ENCODE peak calls at places on chromosomes 1 and 21, in nine cellular contexts. One of them, this sample, is unnamed.

GRCh38 chr1:46037597-46037936 is 94.9 kb downstream of the PIK3R3 start:
- DNase-seq in BJ: no peak
- DNase-seq in Caki2: no peak
- DNase-seq in activated CD4-positive, CD25-positive, alpha-beta regulatory T cell: no peak
- DNase-seq in iPS-NIHi11: no peak
- DNase-seq in T-helper 1 cell: no peak
- DNase-seq in stimulated activated CD4-positive, alpha-beta T cell treated with anti-CD3 and anti-CD28 coated beads, Interleukin-12 subunit alpha, Interleukin-12 subunit beta, amount 100 ng/mL, for 48 hours: no peak
- DNase-seq in GM20000: no peak
- DNase-seq in nucleus accumbens: no peak
- DNase-seq in this sample: no peak

GRCh38 chr1:146012703-146013565 is 8.6 kb downstream of the HJV start:
- DNase-seq in BJ: no peak
- DNase-seq in Caki2: peak
- DNase-seq in activated CD4-positive, CD25-positive, alpha-beta regulatory T cell: peak
- DNase-seq in iPS-NIHi11: peak
- DNase-seq in T-helper 1 cell: peak
- DNase-seq in stimulated activated CD4-positive, alpha-beta T cell treated with anti-CD3 and anti-CD28 coated beads, Interleukin-12 subunit alpha, Interleukin-12 subunit beta, amount 100 ng/mL, for 48 hours: no peak
- DNase-seq in GM20000: peak
- DNase-seq in nucleus accumbens: peak
- DNase-seq in this sample: no peak

GRCh38 chr1:223665592-223666312 is at the start of gene CAPN8:
- DNase-seq in BJ: no peak
- DNase-seq in Caki2: no peak
- DNase-seq in activated CD4-positive, CD25-positive, alpha-beta regulatory T cell: no peak
- DNase-seq in iPS-NIHi11: no peak
- DNase-seq in T-helper 1 cell: no peak
- DNase-seq in stimulated activated CD4-positive, alpha-beta T cell treated with anti-CD3 and anti-CD28 coated beads, Interleukin-12 subunit alpha, Interleukin-12 subunit beta, amount 100 ng/mL, for 48 hours: no peak
- DNase-seq in GM20000: no peak
- DNase-seq in nucleus accumbens: no peak
- DNase-seq in this sample: no peak

GRCh38 chr1:29708381-29708780 is 472.1 kb downstream of the PTPRU start:
- DNase-seq in BJ: no peak
- DNase-seq in Caki2: no peak
- DNase-seq in activated CD4-positive, CD25-positive, alpha-beta regulatory T cell: no peak
- DNase-seq in iPS-NIHi11: no peak
- DNase-seq in T-helper 1 cell: no peak
- DNase-seq in stimulated activated CD4-positive, alpha-beta T cell treated with anti-CD3 and anti-CD28 coated beads, Interleukin-12 subunit alpha, Interleukin-12 subunit beta, amount 100 ng/mL, for 48 hours: no peak
- DNase-seq in GM20000: no peak
- DNase-seq in nucleus accumbens: no peak
- DNase-seq in this sample: no peak

GRCh38 chr21:42807938-42808613 is 71.3 kb downstream of the WDR4 start:
- DNase-seq in BJ: no peak
- DNase-seq in Caki2: no peak
- DNase-seq in activated CD4-positive, CD25-positive, alpha-beta regulatory T cell: no peak
- DNase-seq in iPS-NIHi11: no peak
- DNase-seq in T-helper 1 cell: no peak
- DNase-seq in stimulated activated CD4-positive, alpha-beta T cell treated with anti-CD3 and anti-CD28 coated beads, Interleukin-12 subunit alpha, Interleukin-12 subunit beta, amount 100 ng/mL, for 48 hours: no peak
- DNase-seq in GM20000: no peak
- DNase-seq in nucleus accumbens: no peak
- DNase-seq in this sample: peak

GRCh38 chr1:19651141-19651737 is 7.1 kb downstream of the NBL1 start:
- DNase-seq in BJ: no peak
- DNase-seq in Caki2: no peak
- DNase-seq in activated CD4-positive, CD25-positive, alpha-beta regulatory T cell: no peak
- DNase-seq in iPS-NIHi11: peak
- DNase-seq in T-helper 1 cell: peak
- DNase-seq in stimulated activated CD4-positive, alpha-beta T cell treated with anti-CD3 and anti-CD28 coated beads, Interleukin-12 subunit alpha, Interleukin-12 subunit beta, amount 100 ng/mL, for 48 hours: peak
- DNase-seq in GM20000: peak
- DNase-seq in nucleus accumbens: peak
- DNase-seq in this sample: no peak

GRCh38 chr1:22176258-22176657 is 33.4 kb upstream of the WNT4 start:
- DNase-seq in BJ: no peak
- DNase-seq in Caki2: no peak
- DNase-seq in activated CD4-positive, CD25-positive, alpha-beta regulatory T cell: no peak
- DNase-seq in iPS-NIHi11: no peak
- DNase-seq in T-helper 1 cell: no peak
- DNase-seq in stimulated activated CD4-positive, alpha-beta T cell treated with anti-CD3 and anti-CD28 coated beads, Interleukin-12 subunit alpha, Interleukin-12 subunit beta, amount 100 ng/mL, for 48 hours: no peak
- DNase-seq in GM20000: peak
- DNase-seq in nucleus accumbens: no peak
- DNase-seq in this sample: no peak

GRCh38 chr1:184433928-184434502 is 47.2 kb downstream of the C1orf21 start:
- DNase-seq in BJ: no peak
- DNase-seq in Caki2: no peak
- DNase-seq in activated CD4-positive, CD25-positive, alpha-beta regulatory T cell: no peak
- DNase-seq in iPS-NIHi11: no peak
- DNase-seq in T-helper 1 cell: no peak
- DNase-seq in stimulated activated CD4-positive, alpha-beta T cell treated with anti-CD3 and anti-CD28 coated beads, Interleukin-12 subunit alpha, Interleukin-12 subunit beta, amount 100 ng/mL, for 48 hours: no peak
- DNase-seq in GM20000: no peak
- DNase-seq in nucleus accumbens: no peak
- DNase-seq in this sample: no peak

GRCh38 chr1:204077979-204078696 is 5.2 kb downstream of the SOX13 start:
- DNase-seq in BJ: no peak
- DNase-seq in Caki2: no peak
- DNase-seq in activated CD4-positive, CD25-positive, alpha-beta regulatory T cell: no peak
- DNase-seq in iPS-NIHi11: peak
- DNase-seq in T-helper 1 cell: no peak
- DNase-seq in stimulated activated CD4-positive, alpha-beta T cell treated with anti-CD3 and anti-CD28 coated beads, Interleukin-12 subunit alpha, Interleukin-12 subunit beta, amount 100 ng/mL, for 48 hours: no peak
- DNase-seq in GM20000: no peak
- DNase-seq in nucleus accumbens: no peak
- DNase-seq in this sample: no peak

GRCh38 chr1:203511513-203511912 is 17.6 kb downstream of the OPTC start:
- DNase-seq in BJ: no peak
- DNase-seq in Caki2: no peak
- DNase-seq in activated CD4-positive, CD25-positive, alpha-beta regulatory T cell: no peak
- DNase-seq in iPS-NIHi11: no peak
- DNase-seq in T-helper 1 cell: no peak
- DNase-seq in stimulated activated CD4-positive, alpha-beta T cell treated with anti-CD3 and anti-CD28 coated beads, Interleukin-12 subunit alpha, Interleukin-12 subunit beta, amount 100 ng/mL, for 48 hours: no peak
- DNase-seq in GM20000: no peak
- DNase-seq in nucleus accumbens: no peak
- DNase-seq in this sample: no peak

GRCh38 chr1:184597652-184598357 is 156.9 kb downstream of the EDEM3 start:
- DNase-seq in BJ: no peak
- DNase-seq in Caki2: no peak
- DNase-seq in activated CD4-positive, CD25-positive, alpha-beta regulatory T cell: no peak
- DNase-seq in iPS-NIHi11: no peak
- DNase-seq in T-helper 1 cell: no peak
- DNase-seq in stimulated activated CD4-positive, alpha-beta T cell treated with anti-CD3 and anti-CD28 coated beads, Interleukin-12 subunit alpha, Interleukin-12 subunit beta, amount 100 ng/mL, for 48 hours: no peak
- DNase-seq in GM20000: no peak
- DNase-seq in nucleus accumbens: no peak
- DNase-seq in this sample: no peak

GRCh38 chr1:109447524-109447923 is 18.8 kb upstream of the SYPL2 start:
- DNase-seq in BJ: no peak
- DNase-seq in Caki2: no peak
- DNase-seq in activated CD4-positive, CD25-positive, alpha-beta regulatory T cell: no peak
- DNase-seq in iPS-NIHi11: no peak
- DNase-seq in T-helper 1 cell: no peak
- DNase-seq in stimulated activated CD4-positive, alpha-beta T cell treated with anti-CD3 and anti-CD28 coated beads, Interleukin-12 subunit alpha, Interleukin-12 subunit beta, amount 100 ng/mL, for 48 hours: no peak
- DNase-seq in GM20000: no peak
- DNase-seq in nucleus accumbens: no peak
- DNase-seq in this sample: no peak

GRCh38 chr1:223709598-223709997 is 2.7 kb upstream of the CAPN2 start:
- DNase-seq in BJ: no peak
- DNase-seq in Caki2: no peak
- DNase-seq in activated CD4-positive, CD25-positive, alpha-beta regulatory T cell: no peak
- DNase-seq in iPS-NIHi11: no peak
- DNase-seq in T-helper 1 cell: no peak
- DNase-seq in stimulated activated CD4-positive, alpha-beta T cell treated with anti-CD3 and anti-CD28 coated beads, Interleukin-12 subunit alpha, Interleukin-12 subunit beta, amount 100 ng/mL, for 48 hours: no peak
- DNase-seq in GM20000: peak
- DNase-seq in nucleus accumbens: no peak
- DNase-seq in this sample: no peak

GRCh38 chr21:35414511-35415139 is 365.5 kb upstream of the RUNX1 start:
- DNase-seq in BJ: no peak
- DNase-seq in Caki2: no peak
- DNase-seq in activated CD4-positive, CD25-positive, alpha-beta regulatory T cell: no peak
- DNase-seq in iPS-NIHi11: peak
- DNase-seq in T-helper 1 cell: no peak
- DNase-seq in stimulated activated CD4-positive, alpha-beta T cell treated with anti-CD3 and anti-CD28 coated beads, Interleukin-12 subunit alpha, Interleukin-12 subunit beta, amount 100 ng/mL, for 48 hours: no peak
- DNase-seq in GM20000: no peak
- DNase-seq in nucleus accumbens: no peak
- DNase-seq in this sample: no peak

GRCh38 chr1:37954316-37954971 is 7.6 kb upstream of the INPP5B start:
- DNase-seq in BJ: no peak
- DNase-seq in Caki2: no peak
- DNase-seq in activated CD4-positive, CD25-positive, alpha-beta regulatory T cell: no peak
- DNase-seq in iPS-NIHi11: no peak
- DNase-seq in T-helper 1 cell: no peak
- DNase-seq in stimulated activated CD4-positive, alpha-beta T cell treated with anti-CD3 and anti-CD28 coated beads, Interleukin-12 subunit alpha, Interleukin-12 subunit beta, amount 100 ng/mL, for 48 hours: no peak
- DNase-seq in GM20000: no peak
- DNase-seq in nucleus accumbens: no peak
- DNase-seq in this sample: no peak

GRCh38 chr1:155241069-155241679 is 14.1 kb downstream of the ENTREP3 start:
- DNase-seq in BJ: peak
- DNase-seq in Caki2: peak
- DNase-seq in activated CD4-positive, CD25-positive, alpha-beta regulatory T cell: peak
- DNase-seq in iPS-NIHi11: peak
- DNase-seq in T-helper 1 cell: peak
- DNase-seq in stimulated activated CD4-positive, alpha-beta T cell treated with anti-CD3 and anti-CD28 coated beads, Interleukin-12 subunit alpha, Interleukin-12 subunit beta, amount 100 ng/mL, for 48 hours: peak
- DNase-seq in GM20000: peak
- DNase-seq in nucleus accumbens: peak
- DNase-seq in this sample: no peak

GRCh38 chr1:223363856-223364684 is at the start of gene SUSD4:
- DNase-seq in BJ: no peak
- DNase-seq in Caki2: peak
- DNase-seq in activated CD4-positive, CD25-positive, alpha-beta regulatory T cell: peak
- DNase-seq in iPS-NIHi11: peak
- DNase-seq in T-helper 1 cell: peak
- DNase-seq in stimulated activated CD4-positive, alpha-beta T cell treated with anti-CD3 and anti-CD28 coated beads, Interleukin-12 subunit alpha, Interleukin-12 subunit beta, amount 100 ng/mL, for 48 hours: peak
- DNase-seq in GM20000: peak
- DNase-seq in nucleus accumbens: peak
- DNase-seq in this sample: no peak

GRCh38 chr1:100353988-100354387 is 1.7 kb downstream of the CDC14A start:
- DNase-seq in BJ: no peak
- DNase-seq in Caki2: peak
- DNase-seq in activated CD4-positive, CD25-positive, alpha-beta regulatory T cell: no peak
- DNase-seq in iPS-NIHi11: peak
- DNase-seq in T-helper 1 cell: no peak
- DNase-seq in stimulated activated CD4-positive, alpha-beta T cell treated with anti-CD3 and anti-CD28 coated beads, Interleukin-12 subunit alpha, Interleukin-12 subunit beta, amount 100 ng/mL, for 48 hours: no peak
- DNase-seq in GM20000: no peak
- DNase-seq in nucleus accumbens: no peak
- DNase-seq in this sample: no peak

GRCh38 chr1:76219589-76219914 is 145.0 kb downstream of the ST6GALNAC3 start:
- DNase-seq in BJ: no peak
- DNase-seq in Caki2: no peak
- DNase-seq in activated CD4-positive, CD25-positive, alpha-beta regulatory T cell: no peak
- DNase-seq in iPS-NIHi11: no peak
- DNase-seq in T-helper 1 cell: no peak
- DNase-seq in stimulated activated CD4-positive, alpha-beta T cell treated with anti-CD3 and anti-CD28 coated beads, Interleukin-12 subunit alpha, Interleukin-12 subunit beta, amount 100 ng/mL, for 48 hours: no peak
- DNase-seq in GM20000: no peak
- DNase-seq in nucleus accumbens: no peak
- DNase-seq in this sample: no peak

GRCh38 chr1:168742386-168742785 is 13.4 kb upstream of the DPT start:
- DNase-seq in BJ: no peak
- DNase-seq in Caki2: no peak
- DNase-seq in activated CD4-positive, CD25-positive, alpha-beta regulatory T cell: no peak
- DNase-seq in iPS-NIHi11: no peak
- DNase-seq in T-helper 1 cell: no peak
- DNase-seq in stimulated activated CD4-positive, alpha-beta T cell treated with anti-CD3 and anti-CD28 coated beads, Interleukin-12 subunit alpha, Interleukin-12 subunit beta, amount 100 ng/mL, for 48 hours: no peak
- DNase-seq in GM20000: no peak
- DNase-seq in nucleus accumbens: no peak
- DNase-seq in this sample: no peak

GRCh38 chr1:188669715-188670114 is 1807.9 kb downstream of the BRINP3 start:
- DNase-seq in BJ: no peak
- DNase-seq in Caki2: no peak
- DNase-seq in activated CD4-positive, CD25-positive, alpha-beta regulatory T cell: no peak
- DNase-seq in iPS-NIHi11: no peak
- DNase-seq in T-helper 1 cell: no peak
- DNase-seq in stimulated activated CD4-positive, alpha-beta T cell treated with anti-CD3 and anti-CD28 coated beads, Interleukin-12 subunit alpha, Interleukin-12 subunit beta, amount 100 ng/mL, for 48 hours: no peak
- DNase-seq in GM20000: no peak
- DNase-seq in nucleus accumbens: no peak
- DNase-seq in this sample: no peak

GRCh38 chr1:114156538-114157274 is 3.0 kb upstream of the SYT6 start:
- DNase-seq in BJ: no peak
- DNase-seq in Caki2: no peak
- DNase-seq in activated CD4-positive, CD25-positive, alpha-beta regulatory T cell: no peak
- DNase-seq in iPS-NIHi11: peak
- DNase-seq in T-helper 1 cell: no peak
- DNase-seq in stimulated activated CD4-positive, alpha-beta T cell treated with anti-CD3 and anti-CD28 coated beads, Interleukin-12 subunit alpha, Interleukin-12 subunit beta, amount 100 ng/mL, for 48 hours: no peak
- DNase-seq in GM20000: no peak
- DNase-seq in nucleus accumbens: no peak
- DNase-seq in this sample: no peak

GRCh38 chr1:65812065-65812464 is 19.4 kb downstream of the PDE4B start:
- DNase-seq in BJ: peak
- DNase-seq in Caki2: no peak
- DNase-seq in activated CD4-positive, CD25-positive, alpha-beta regulatory T cell: no peak
- DNase-seq in iPS-NIHi11: no peak
- DNase-seq in T-helper 1 cell: no peak
- DNase-seq in stimulated activated CD4-positive, alpha-beta T cell treated with anti-CD3 and anti-CD28 coated beads, Interleukin-12 subunit alpha, Interleukin-12 subunit beta, amount 100 ng/mL, for 48 hours: peak
- DNase-seq in GM20000: peak
- DNase-seq in nucleus accumbens: no peak
- DNase-seq in this sample: no peak

GRCh38 chr1:115089443-115090340 is at the start of gene TSPAN2:
- DNase-seq in BJ: no peak
- DNase-seq in Caki2: peak
- DNase-seq in activated CD4-positive, CD25-positive, alpha-beta regulatory T cell: peak
- DNase-seq in iPS-NIHi11: peak
- DNase-seq in T-helper 1 cell: peak
- DNase-seq in stimulated activated CD4-positive, alpha-beta T cell treated with anti-CD3 and anti-CD28 coated beads, Interleukin-12 subunit alpha, Interleukin-12 subunit beta, amount 100 ng/mL, for 48 hours: peak
- DNase-seq in GM20000: peak
- DNase-seq in nucleus accumbens: no peak
- DNase-seq in this sample: no peak

GRCh38 chr1:225651872-225652725 is 824 bp downstream of the ENAH start:
- DNase-seq in BJ: no peak
- DNase-seq in Caki2: peak
- DNase-seq in activated CD4-positive, CD25-positive, alpha-beta regulatory T cell: no peak
- DNase-seq in iPS-NIHi11: peak
- DNase-seq in T-helper 1 cell: no peak
- DNase-seq in stimulated activated CD4-positive, alpha-beta T cell treated with anti-CD3 and anti-CD28 coated beads, Interleukin-12 subunit alpha, Interleukin-12 subunit beta, amount 100 ng/mL, for 48 hours: no peak
- DNase-seq in GM20000: no peak
- DNase-seq in nucleus accumbens: no peak
- DNase-seq in this sample: no peak

GRCh38 chr1:35570589-35571137 is 2.5 kb upstream of the TFAP2E start:
- DNase-seq in BJ: no peak
- DNase-seq in Caki2: no peak
- DNase-seq in activated CD4-positive, CD25-positive, alpha-beta regulatory T cell: no peak
- DNase-seq in iPS-NIHi11: no peak
- DNase-seq in T-helper 1 cell: no peak
- DNase-seq in stimulated activated CD4-positive, alpha-beta T cell treated with anti-CD3 and anti-CD28 coated beads, Interleukin-12 subunit alpha, Interleukin-12 subunit beta, amount 100 ng/mL, for 48 hours: no peak
- DNase-seq in GM20000: no peak
- DNase-seq in nucleus accumbens: no peak
- DNase-seq in this sample: no peak

GRCh38 chr1:51829058-51829457 is 49.5 kb downstream of the NRDC start:
- DNase-seq in BJ: no peak
- DNase-seq in Caki2: no peak
- DNase-seq in activated CD4-positive, CD25-positive, alpha-beta regulatory T cell: no peak
- DNase-seq in iPS-NIHi11: no peak
- DNase-seq in T-helper 1 cell: no peak
- DNase-seq in stimulated activated CD4-positive, alpha-beta T cell treated with anti-CD3 and anti-CD28 coated beads, Interleukin-12 subunit alpha, Interleukin-12 subunit beta, amount 100 ng/mL, for 48 hours: no peak
- DNase-seq in GM20000: no peak
- DNase-seq in nucleus accumbens: no peak
- DNase-seq in this sample: no peak